ENCODE peak calls at places on chromosome 1, in ten cellular contexts. E is PC-9, J is cardiac muscle cell, C is PC-3, G is A549, F is fibroblast of mammary gland, N is upper lobe of right lung, X is pancreas, L is tibial artery, I is AG09309. O is an unnamed sample.

GRCh38 chr1:15403962-15404580 is 5.6 kb upstream of the EFHD2 start:
- DNase-seq in E (no peak), J (no peak), C (no peak), G (no peak), F (no peak), N (no peak), X (no peak), L (no peak), I (no peak), O (no peak)

GRCh38 chr1:109272831-109273547 is 10.0 kb downstream of the PSRC1 start:
- DNase-seq in E (peak), J (no peak), C (peak), G (peak), F (no peak), N (no peak), X (no peak), L (no peak), I (no peak), O (no peak)

GRCh38 chr1:177800386-177801058 is 169.3 kb downstream of the SEC16B start:
- DNase-seq in E (no peak), J (no peak), C (peak), G (no peak), F (peak), N (no peak), X (no peak), L (no peak), I (no peak), O (peak)

GRCh38 chr1:50368179-50369007 is 54.9 kb downstream of the DMRTA2 start:
- DNase-seq in E (peak), J (peak), C (peak), G (peak), F (peak), N (no peak), X (peak), L (no peak), I (no peak), O (peak)

GRCh38 chr1:174710868-174711845 is 263.4 kb downstream of the GPR52 start:
- DNase-seq in E (no peak), J (no peak), C (no peak), G (no peak), F (no peak), N (no peak), X (no peak), L (no peak), I (no peak), O (no peak)

GRCh38 chr1:47679826-47680225 is 242.0 kb downstream of the FOXD2 start:
- DNase-seq in E (no peak), J (no peak), C (no peak), G (no peak), F (no peak), N (no peak), X (no peak), L (no peak), I (no peak), O (no peak)

GRCh38 chr1:116345830-116346229 is 27.2 kb upstream of the ATP1A1 start:
- DNase-seq in E (no peak), J (no peak), C (no peak), G (no peak), F (no peak), N (no peak), X (no peak), L (no peak), I (no peak), O (no peak)

GRCh38 chr1:112410704-112411103 is 14.7 kb downstream of the CTTNBP2NL start:
- DNase-seq in E (no peak), J (no peak), C (no peak), G (no peak), F (no peak), N (no peak), X (no peak), L (no peak), I (no peak), O (no peak)

GRCh38 chr1:235417101-235417697 is 50.0 kb downstream of the TBCE start:
- DNase-seq in E (peak), J (peak), C (peak), G (peak), F (peak), N (no peak), X (no peak), L (peak), I (peak), O (peak)

GRCh38 chr1:85195703-85196102 is 5.1 kb downstream of the SYDE2 start:
- DNase-seq in E (no peak), J (peak), C (no peak), G (no peak), F (no peak), N (no peak), X (no peak), L (no peak), I (no peak), O (no peak)

GRCh38 chr1:26429741-26430140 is 2.4 kb upstream of the DHDDS start:
- DNase-seq in E (no peak), J (no peak), C (no peak), G (no peak), F (no peak), N (no peak), X (no peak), L (no peak), I (no peak), O (no peak)

GRCh38 chr1:45001011-45001481 is 10.1 kb downstream of the HECTD3 start:
- DNase-seq in E (no peak), J (no peak), C (no peak), G (no peak), F (no peak), N (peak), X (no peak), L (no peak), I (no peak), O (no peak)

GRCh38 chr1:12435639-12436344 is 182.2 kb downstream of the DHRS3 start:
- DNase-seq in E (no peak), J (no peak), C (peak), G (no peak), F (peak), N (no peak), X (no peak), L (no peak), I (no peak), O (peak)

GRCh38 chr1:62613325-62613727 is 16.0 kb downstream of the ANGPTL3 start:
- DNase-seq in E (no peak), J (no peak), C (no peak), G (no peak), F (no peak), N (no peak), X (no peak), L (no peak), I (no peak), O (no peak)

GRCh38 chr1:112794654-112795239 is 79.6 kb upstream of the PPM1J start:
- DNase-seq in E (no peak), J (no peak), C (no peak), G (no peak), F (no peak), N (no peak), X (no peak), L (no peak), I (no peak), O (no peak)

GRCh38 chr1:151540982-151541377 is 871 bp downstream of the TUFT1 start:
- DNase-seq in E (peak), J (peak), C (peak), G (no peak), F (no peak), N (no peak), X (peak), L (no peak), I (no peak), O (no peak)

GRCh38 chr1:8120693-8121260 is 94.7 kb upstream of the ERRFI1 start:
- DNase-seq in E (peak), J (no peak), C (peak), G (peak), F (peak), N (no peak), X (no peak), L (peak), I (no peak), O (peak)
- H3K4me3 ChIP-seq in E (peak), J (no peak), C (no peak), G (no peak), F (no peak), N (no peak), X (no peak), L (no peak), I (no peak), O (no peak)

DNA sequence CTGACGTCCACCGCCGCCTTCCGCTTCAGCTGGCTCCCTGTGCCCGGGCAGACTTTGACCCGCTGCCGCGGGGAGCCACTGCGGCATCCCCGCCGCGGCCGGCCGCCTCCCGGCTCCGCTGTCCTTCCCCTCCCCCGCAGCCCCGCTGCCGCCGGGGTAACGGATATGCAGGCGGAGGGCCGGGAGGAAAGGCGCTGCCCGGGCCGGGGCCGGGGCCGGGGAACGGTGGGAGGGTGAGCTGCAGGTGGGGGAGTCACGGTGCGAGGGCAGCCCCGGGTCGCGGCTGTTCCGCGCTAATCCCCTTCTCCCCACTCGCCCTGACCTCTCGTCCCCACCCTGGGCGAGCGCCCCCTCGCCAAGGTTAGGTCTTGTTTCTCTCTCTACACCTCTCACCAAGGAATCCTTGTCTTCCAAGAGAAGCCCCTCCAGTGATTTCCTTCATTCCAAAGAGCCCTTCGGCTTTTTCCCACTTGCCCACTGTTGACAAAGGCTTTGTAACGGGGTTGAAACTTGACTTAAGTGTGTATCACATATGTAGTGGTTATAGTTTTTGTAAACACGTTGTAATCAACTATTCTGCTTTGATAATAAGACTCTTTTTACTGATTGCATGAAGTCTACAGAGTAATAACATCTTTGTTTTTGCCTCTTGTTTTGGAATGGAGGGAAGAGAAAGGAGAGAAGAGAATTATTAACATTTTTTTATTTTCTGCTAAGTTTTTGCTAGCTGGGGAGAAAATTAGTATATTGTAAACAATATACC is 685 bp downstream of the XPR1 start:
- DNase-seq in E (no peak), J (peak), C (peak), G (peak), F (no peak), N (peak), X (peak), L (no peak), I (no peak), O (peak)
- TF ChIP-seq CTCF in E (no peak), J (peak), C (peak), G (peak), F (no peak), N (no peak), X (no peak), L (no peak), I (peak), O (peak)

GRCh38 chr1:153534226-153534932 is 1.4 kb downstream of the S100A6 start:
- DNase-seq in E (no peak), J (no peak), C (peak), G (peak), F (peak), N (peak), X (no peak), L (peak), I (no peak), O (peak)
- H3K4me3 ChIP-seq in E (peak), J (no peak), C (peak), G (peak), F (peak), N (peak), X (no peak), L (peak), I (peak), O (peak)

GRCh38 chr1:17744666-17745563 is 10.2 kb upstream of the ACTL8 start:
- DNase-seq in E (no peak), J (no peak), C (no peak), G (no peak), F (no peak), N (no peak), X (no peak), L (no peak), I (no peak), O (peak)
- TF ChIP-seq CTCF in E (no peak), J (peak), C (no peak), G (no peak), F (no peak), N (no peak), X (no peak), L (no peak), I (no peak), O (no peak)

GRCh38 chr1:98330224-98330623 is 331.3 kb upstream of the SNX7 start:
- DNase-seq in E (no peak), J (no peak), C (no peak), G (no peak), F (no peak), N (no peak), X (no peak), L (no peak), I (no peak), O (no peak)

GRCh38 chr1:98331718-98332311 is 329.7 kb upstream of the SNX7 start:
- DNase-seq in E (no peak), J (no peak), C (peak), G (peak), F (peak), N (no peak), X (no peak), L (no peak), I (no peak), O (no peak)

GRCh38 chr1:98327151-98327918 is 334.2 kb upstream of the SNX7 start:
- DNase-seq in E (no peak), J (no peak), C (no peak), G (no peak), F (peak), N (no peak), X (no peak), L (no peak), I (peak), O (peak)

GRCh38 chr1:98331232-98331631 is 330.3 kb upstream of the SNX7 start:
- DNase-seq in E (no peak), J (no peak), C (peak), G (peak), F (peak), N (no peak), X (no peak), L (no peak), I (no peak), O (peak)

GRCh38 chr1:98328855-98329254 is 332.7 kb upstream of the SNX7 start:
- DNase-seq in E (no peak), J (no peak), C (peak), G (no peak), F (no peak), N (no peak), X (no peak), L (no peak), I (no peak), O (no peak)
- H3K4me3 ChIP-seq in E (no peak), J (no peak), C (no peak), G (no peak), F (no peak), N (no peak), X (no peak), L (no peak), I (no peak), O (no peak)

GRCh38 chr1:202002447-202002846 is 7.9 kb upstream of the ELF3 start:
- DNase-seq in E (no peak), J (no peak), C (no peak), G (peak), F (no peak), N (no peak), X (no peak), L (no peak), I (no peak), O (no peak)

GRCh38 chr1:202007703-202008489 is 2.5 kb upstream of the ELF3 start:
- DNase-seq in E (peak), J (peak), C (peak), G (no peak), F (no peak), N (peak), X (peak), L (no peak), I (no peak), O (peak)

GRCh38 chr1:202007279-202007678 is 3.1 kb upstream of the ELF3 start:
- DNase-seq in E (no peak), J (no peak), C (no peak), G (no peak), F (no peak), N (no peak), X (no peak), L (no peak), I (no peak), O (no peak)

GRCh38 chr1:202004711-202005110 is 5.7 kb upstream of the ELF3 start:
- DNase-seq in E (no peak), J (no peak), C (no peak), G (no peak), F (no peak), N (no peak), X (no peak), L (no peak), I (no peak), O (no peak)

GRCh38 chr1:202005958-202006357 is 4.4 kb upstream of the ELF3 start:
- DNase-seq in E (no peak), J (peak), C (peak), G (peak), F (peak), N (no peak), X (no peak), L (no peak), I (no peak), O (peak)
- TF ChIP-seq CTCF in E (peak), J (peak), C (peak), G (peak), F (peak), N (peak), X (peak), L (peak), I (peak), O (peak)

GRCh38 chr1:206001476-206001888 is 1.7 kb downstream of the RAB7B start:
- DNase-seq in E (peak), J (no peak), C (peak), G (peak), F (peak), N (peak), X (peak), L (peak), I (peak), O (peak)

GRCh38 chr1:206004269-206004800 is 1.1 kb upstream of the RAB7B start:
- DNase-seq in E (no peak), J (no peak), C (no peak), G (no peak), F (no peak), N (no peak), X (no peak), L (no peak), I (no peak), O (no peak)

GRCh38 chr1:206000641-206001339 is 2.4 kb downstream of the RAB7B start:
- DNase-seq in E (no peak), J (no peak), C (no peak), G (no peak), F (peak), N (no peak), X (peak), L (no peak), I (no peak), O (peak)

GRCh38 chr1:206002833-206003532 is at the start of gene RAB7B:
- DNase-seq in E (no peak), J (peak), C (peak), G (no peak), F (peak), N (peak), X (peak), L (peak), I (no peak), O (peak)

GRCh38 chr1:206002160-206002559 is 1.0 kb downstream of the RAB7B start:
- DNase-seq in E (no peak), J (no peak), C (no peak), G (no peak), F (no peak), N (no peak), X (peak), L (no peak), I (no peak), O (no peak)
- H3K4me3 ChIP-seq in E (no peak), J (no peak), C (no peak), G (no peak), F (peak), N (peak), X (no peak), L (no peak), I (no peak), O (no peak)

GRCh38 chr1:216310776-216311175 is 112.5 kb downstream of the USH2A start:
- DNase-seq in E (no peak), J (peak), C (peak), G (peak), F (peak), N (no peak), X (no peak), L (no peak), I (no peak), O (peak)
- TF ChIP-seq CTCF in E (peak), J (peak), C (peak), G (no peak), F (peak), N (peak), X (peak), L (no peak), I (peak), O (peak)

GRCh38 chr1:21901986-21902377 is 35.1 kb downstream of the HSPG2 start:
- DNase-seq in E (no peak), J (no peak), C (no peak), G (no peak), F (no peak), N (no peak), X (no peak), L (no peak), I (no peak), O (no peak)

GRCh38 chr1:21903638-21904474 is 33.3 kb downstream of the HSPG2 start:
- DNase-seq in E (no peak), J (no peak), C (no peak), G (no peak), F (no peak), N (no peak), X (no peak), L (peak), I (no peak), O (no peak)

GRCh38 chr1:21900766-21901472 is 36.2 kb downstream of the HSPG2 start:
- DNase-seq in E (no peak), J (no peak), C (no peak), G (no peak), F (no peak), N (no peak), X (no peak), L (no peak), I (no peak), O (no peak)

GRCh38 chr1:21901473-21901847 is 35.6 kb downstream of the HSPG2 start:
- DNase-seq in E (no peak), J (no peak), C (no peak), G (no peak), F (peak), N (no peak), X (no peak), L (peak), I (no peak), O (peak)

DNA sequence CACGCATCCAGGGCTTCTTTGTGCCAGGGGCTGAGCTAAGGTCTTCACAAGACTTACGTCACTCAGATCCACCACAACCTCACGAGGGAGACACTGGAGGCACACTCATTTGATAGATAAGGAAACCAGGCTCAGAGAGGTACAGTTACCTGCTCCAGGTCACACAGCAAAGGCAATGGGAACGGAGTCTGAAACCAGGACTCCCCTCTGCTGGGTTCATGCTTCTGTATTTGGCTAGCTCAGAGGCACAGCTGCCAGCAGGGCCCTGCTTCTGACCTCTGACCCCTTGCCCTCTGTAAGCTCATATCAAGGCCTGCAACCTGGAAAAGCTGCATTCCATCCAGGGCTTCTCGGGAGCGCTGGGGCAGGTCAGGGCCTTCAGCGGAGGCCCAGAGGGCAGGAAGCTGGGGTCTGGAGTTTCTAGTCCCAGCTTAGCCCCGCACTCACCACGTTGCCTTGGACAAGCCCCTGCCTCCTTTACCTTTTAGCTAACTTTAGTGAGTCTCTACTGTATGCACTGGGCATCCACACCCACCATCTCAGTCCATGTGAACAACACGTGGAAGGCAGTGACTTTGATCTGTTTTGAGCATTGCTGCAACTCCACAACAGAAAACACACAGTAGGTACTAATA is 34.6 kb downstream of the HSPG2 start:
- DNase-seq in E (no peak), J (no peak), C (no peak), G (no peak), F (no peak), N (no peak), X (no peak), L (no peak), I (no peak), O (no peak)
- H3K4me3 ChIP-seq in E (no peak), J (no peak), C (no peak), G (no peak), F (no peak), N (no peak), X (no peak), L (no peak), I (no peak), O (no peak)

GRCh38 chr1:94741510-94741909 is 78.6 kb upstream of the SLC44A3 start:
- DNase-seq in E (no peak), J (no peak), C (no peak), G (no peak), F (peak), N (no peak), X (no peak), L (no peak), I (no peak), O (peak)
- TF ChIP-seq CTCF in E (peak), J (no peak), C (peak), G (no peak), F (peak), N (no peak), X (no peak), L (no peak), I (peak), O (no peak)

O was measured in cardiac fibroblast.